ENCODE peak calls at places on chromosomes 1 and 21, in five cellular contexts. One of them, this sample, is unnamed.

GRCh38 chr1:201731142-201731541 is 97.8 kb upstream of the IPO9 start:
- DNase-seq in ACHN: no peak
- DNase-seq in uterus: no peak
- DNase-seq in effector CD4-positive, alpha-beta T cell: no peak
- DNase-seq in activated CD4-positive, alpha-beta T cell treated with anti-CD3 and anti-CD28 coated beads, Interleukin-2, amount 50 U/mL, for 1 hour: no peak
- DNase-seq in this sample: no peak

GRCh38 chr1:107474877-107475612 is 334.2 kb downstream of the NTNG1 start:
- DNase-seq in effector CD4-positive, alpha-beta T cell: no peak
- DNase-seq in activated CD4-positive, alpha-beta T cell treated with anti-CD3 and anti-CD28 coated beads, Interleukin-2, amount 50 U/mL, for 1 hour: no peak
- DNase-seq in uterus: no peak
- DNase-seq in ACHN: no peak
- DNase-seq in this sample: no peak

GRCh38 chr1:38279148-38279547 is 232.6 kb upstream of the POU3F1 start:
- DNase-seq in activated CD4-positive, alpha-beta T cell treated with anti-CD3 and anti-CD28 coated beads, Interleukin-2, amount 50 U/mL, for 1 hour: no peak
- DNase-seq in uterus: no peak
- DNase-seq in ACHN: no peak
- DNase-seq in effector CD4-positive, alpha-beta T cell: no peak
- DNase-seq in this sample: no peak

GRCh38 chr1:34984435-34985062 is 598 bp downstream of the TMEM35B start:
- DNase-seq in ACHN: peak
- DNase-seq in uterus: peak
- DNase-seq in activated CD4-positive, alpha-beta T cell treated with anti-CD3 and anti-CD28 coated beads, Interleukin-2, amount 50 U/mL, for 1 hour: no peak
- DNase-seq in effector CD4-positive, alpha-beta T cell: no peak
- DNase-seq in this sample: peak

GRCh38 chr1:217139513-217139912 is 416.3 kb upstream of the ESRRG start:
- DNase-seq in activated CD4-positive, alpha-beta T cell treated with anti-CD3 and anti-CD28 coated beads, Interleukin-2, amount 50 U/mL, for 1 hour: no peak
- DNase-seq in ACHN: no peak
- DNase-seq in effector CD4-positive, alpha-beta T cell: no peak
- DNase-seq in uterus: no peak
- DNase-seq in this sample: no peak

GRCh38 chr1:51622455-51622913 is 5.6 kb downstream of the OSBPL9 start:
- DNase-seq in uterus: peak
- DNase-seq in effector CD4-positive, alpha-beta T cell: no peak
- DNase-seq in activated CD4-positive, alpha-beta T cell treated with anti-CD3 and anti-CD28 coated beads, Interleukin-2, amount 50 U/mL, for 1 hour: peak
- DNase-seq in ACHN: peak
- DNase-seq in this sample: peak

GRCh38 chr1:161934278-161934608 is 89.4 kb downstream of the OLFML2B start:
- DNase-seq in effector CD4-positive, alpha-beta T cell: no peak
- DNase-seq in activated CD4-positive, alpha-beta T cell treated with anti-CD3 and anti-CD28 coated beads, Interleukin-2, amount 50 U/mL, for 1 hour: no peak
- DNase-seq in ACHN: no peak
- DNase-seq in uterus: no peak
- DNase-seq in this sample: no peak

GRCh38 chr1:35675773-35676172 is 34.4 kb upstream of the PSMB2 start:
- DNase-seq in effector CD4-positive, alpha-beta T cell: no peak
- DNase-seq in uterus: no peak
- DNase-seq in ACHN: peak
- DNase-seq in activated CD4-positive, alpha-beta T cell treated with anti-CD3 and anti-CD28 coated beads, Interleukin-2, amount 50 U/mL, for 1 hour: no peak
- DNase-seq in this sample: no peak

GRCh38 chr1:113369040-113369439 is 21.3 kb upstream of the MAGI3 start:
- DNase-seq in uterus: no peak
- DNase-seq in activated CD4-positive, alpha-beta T cell treated with anti-CD3 and anti-CD28 coated beads, Interleukin-2, amount 50 U/mL, for 1 hour: no peak
- DNase-seq in effector CD4-positive, alpha-beta T cell: no peak
- DNase-seq in ACHN: no peak
- DNase-seq in this sample: no peak

GRCh38 chr1:227223407-227223806 is 94.9 kb downstream of the CDC42BPA start:
- DNase-seq in uterus: no peak
- DNase-seq in ACHN: no peak
- DNase-seq in effector CD4-positive, alpha-beta T cell: no peak
- DNase-seq in activated CD4-positive, alpha-beta T cell treated with anti-CD3 and anti-CD28 coated beads, Interleukin-2, amount 50 U/mL, for 1 hour: no peak
- DNase-seq in this sample: no peak

GRCh38 chr1:214862421-214862820 is 220.1 kb upstream of the KCNK2 start:
- DNase-seq in ACHN: no peak
- DNase-seq in uterus: no peak
- DNase-seq in effector CD4-positive, alpha-beta T cell: no peak
- DNase-seq in activated CD4-positive, alpha-beta T cell treated with anti-CD3 and anti-CD28 coated beads, Interleukin-2, amount 50 U/mL, for 1 hour: no peak
- DNase-seq in this sample: no peak

GRCh38 chr21:42096593-42096992 is 25.5 kb downstream of the UMODL1 start:
- DNase-seq in effector CD4-positive, alpha-beta T cell: no peak
- DNase-seq in ACHN: no peak
- DNase-seq in activated CD4-positive, alpha-beta T cell treated with anti-CD3 and anti-CD28 coated beads, Interleukin-2, amount 50 U/mL, for 1 hour: no peak
- DNase-seq in uterus: no peak
- DNase-seq in this sample: no peak

GRCh38 chr1:209614906-209615305 is 31.4 kb downstream of the CAMK1G start:
- DNase-seq in ACHN: no peak
- DNase-seq in uterus: no peak
- DNase-seq in activated CD4-positive, alpha-beta T cell treated with anti-CD3 and anti-CD28 coated beads, Interleukin-2, amount 50 U/mL, for 1 hour: no peak
- DNase-seq in effector CD4-positive, alpha-beta T cell: no peak
- DNase-seq in this sample: no peak

GRCh38 chr1:231584117-231584516 is 42.5 kb upstream of the DISC1 start:
- DNase-seq in ACHN: peak
- DNase-seq in uterus: no peak
- DNase-seq in effector CD4-positive, alpha-beta T cell: no peak
- DNase-seq in activated CD4-positive, alpha-beta T cell treated with anti-CD3 and anti-CD28 coated beads, Interleukin-2, amount 50 U/mL, for 1 hour: no peak
- DNase-seq in this sample: peak

GRCh38 chr1:212607206-212607923 is 1.2 kb upstream of the ATF3 start:
- DNase-seq in activated CD4-positive, alpha-beta T cell treated with anti-CD3 and anti-CD28 coated beads, Interleukin-2, amount 50 U/mL, for 1 hour: peak
- DNase-seq in uterus: peak
- DNase-seq in ACHN: no peak
- DNase-seq in effector CD4-positive, alpha-beta T cell: no peak
- DNase-seq in this sample: no peak

GRCh38 chr1:63892632-63893395 is 119.0 kb downstream of the ROR1 start:
- DNase-seq in effector CD4-positive, alpha-beta T cell: no peak
- DNase-seq in activated CD4-positive, alpha-beta T cell treated with anti-CD3 and anti-CD28 coated beads, Interleukin-2, amount 50 U/mL, for 1 hour: no peak
- DNase-seq in ACHN: peak
- DNase-seq in uterus: no peak
- DNase-seq in this sample: no peak

GRCh38 chr1:236785477-236785876 is 9.6 kb upstream of the MTR start:
- DNase-seq in ACHN: no peak
- DNase-seq in uterus: no peak
- DNase-seq in activated CD4-positive, alpha-beta T cell treated with anti-CD3 and anti-CD28 coated beads, Interleukin-2, amount 50 U/mL, for 1 hour: no peak
- DNase-seq in effector CD4-positive, alpha-beta T cell: no peak
- DNase-seq in this sample: no peak

GRCh38 chr1:227899820-227900449 is 47.8 kb downstream of the WNT9A start:
- DNase-seq in uterus: peak
- DNase-seq in effector CD4-positive, alpha-beta T cell: no peak
- DNase-seq in ACHN: no peak
- DNase-seq in activated CD4-positive, alpha-beta T cell treated with anti-CD3 and anti-CD28 coated beads, Interleukin-2, amount 50 U/mL, for 1 hour: no peak
- DNase-seq in this sample: no peak

GRCh38 chr1:168498159-168498609 is 45.6 kb downstream of the XCL2 start:
- DNase-seq in effector CD4-positive, alpha-beta T cell: no peak
- DNase-seq in activated CD4-positive, alpha-beta T cell treated with anti-CD3 and anti-CD28 coated beads, Interleukin-2, amount 50 U/mL, for 1 hour: no peak
- DNase-seq in ACHN: no peak
- DNase-seq in uterus: no peak
- DNase-seq in this sample: no peak

GRCh38 chr1:115807723-115808122 is 33.2 kb downstream of the NHLH2 start:
- DNase-seq in ACHN: peak
- DNase-seq in effector CD4-positive, alpha-beta T cell: peak
- DNase-seq in activated CD4-positive, alpha-beta T cell treated with anti-CD3 and anti-CD28 coated beads, Interleukin-2, amount 50 U/mL, for 1 hour: no peak
- DNase-seq in uterus: no peak
- DNase-seq in this sample: peak

GRCh38 chr1:31548518-31548898 is 27.8 kb upstream of the TINAGL1 start:
- DNase-seq in effector CD4-positive, alpha-beta T cell: no peak
- DNase-seq in ACHN: no peak
- DNase-seq in uterus: peak
- DNase-seq in activated CD4-positive, alpha-beta T cell treated with anti-CD3 and anti-CD28 coated beads, Interleukin-2, amount 50 U/mL, for 1 hour: no peak
- DNase-seq in this sample: no peak

GRCh38 chr1:109598655-109599054 is 20.8 kb downstream of the GNAT2 start:
- DNase-seq in uterus: no peak
- DNase-seq in ACHN: no peak
- DNase-seq in effector CD4-positive, alpha-beta T cell: no peak
- DNase-seq in activated CD4-positive, alpha-beta T cell treated with anti-CD3 and anti-CD28 coated beads, Interleukin-2, amount 50 U/mL, for 1 hour: no peak
- DNase-seq in this sample: no peak

GRCh38 chr1:232988572-232989040 is 38.2 kb downstream of the NTPCR start:
- DNase-seq in uterus: no peak
- DNase-seq in ACHN: no peak
- DNase-seq in effector CD4-positive, alpha-beta T cell: no peak
- DNase-seq in activated CD4-positive, alpha-beta T cell treated with anti-CD3 and anti-CD28 coated beads, Interleukin-2, amount 50 U/mL, for 1 hour: no peak
- DNase-seq in this sample: peak

GRCh38 chr1:173038875-173039554 is 11.7 kb downstream of the TNFSF18 start:
- DNase-seq in effector CD4-positive, alpha-beta T cell: no peak
- DNase-seq in uterus: no peak
- DNase-seq in ACHN: no peak
- DNase-seq in activated CD4-positive, alpha-beta T cell treated with anti-CD3 and anti-CD28 coated beads, Interleukin-2, amount 50 U/mL, for 1 hour: no peak
- DNase-seq in this sample: no peak